ENCODE peak calls at places on chromosomes 16 and 17, in ten cellular contexts. N, C, Q, P, B, H, G, X, Z and L are unnamed samples.
A peak's percentile ranks its signal among the peaks of the same experiment; 100 is the strongest.

GRCh38 chr16:21628772-21629171 is 23.6 kb downstream of the IGSF6 start:
- DNase-seq in N (no peak), C (no peak), Q (peak; percentile 36), P (no peak), B (no peak), H (no peak), G (no peak), X (no peak), Z (no peak), L (no peak)

GRCh38 chr17:40224707-40225092 is 5.6 kb downstream of the WIPF2 start:
- DNase-seq in N (no peak), C (no peak), Q (no peak), P (peak; percentile 69), B (no peak), H (no peak), G (no peak), X (no peak), Z (no peak), L (no peak)

GRCh38 chr17:57597531-57598453 is 147.3 kb downstream of the CCDC182 start:
- DNase-seq in N (peak; percentile 90), C (no peak), Q (peak; percentile 72), P (peak; percentile 80), B (no peak), H (peak; percentile 52), G (no peak), X (peak; percentile 86), Z (peak; percentile 89), L (peak; percentile 40)

GRCh38 chr16:30747331-30747730 is 894 bp upstream of the PHKG2 start:
- DNase-seq in N (no peak), C (no peak), Q (peak; percentile 34), P (peak; percentile 45), B (no peak), H (no peak), G (no peak), X (no peak), Z (no peak), L (no peak)

GRCh38 chr17:51120357-51120738 is 320 bp downstream of the SPAG9 start:
- DNase-seq in N (no peak), C (no peak), Q (peak; percentile 32), P (no peak), B (no peak), H (no peak), G (no peak), X (peak; percentile 56), Z (peak; percentile 57), L (peak; percentile 66)

GRCh38 chr16:89139907-89140361 is 31.6 kb upstream of the CDH15 start:
- DNase-seq in N (no peak), C (no peak), Q (no peak), P (no peak), B (no peak), H (no peak), G (no peak), X (no peak), Z (no peak), L (no peak)

GRCh38 chr16:85062303-85062702 is 34.7 kb downstream of the KIAA0513 start:
- DNase-seq in N (peak; percentile 54), C (no peak), Q (no peak), P (no peak), B (no peak), H (no peak), G (no peak), X (no peak), Z (no peak), L (no peak)

GRCh38 chr16:87806608-87807546 is 41.1 kb upstream of the KLHDC4 start:
- DNase-seq in N (no peak), C (peak; percentile 93), Q (peak; percentile 73), P (peak; percentile 91), B (no peak), H (peak; percentile 81), G (peak; percentile 34), X (peak; percentile 78), Z (peak; percentile 71), L (peak; percentile 97)

GRCh38 chr17:69810326-69811035 is 264.5 kb upstream of the KCNJ16 start:
- DNase-seq in N (no peak), C (no peak), Q (peak; percentile 26), P (no peak), B (no peak), H (no peak), G (no peak), X (no peak), Z (no peak), L (no peak)

GRCh38 chr17:63431939-63432804 is 13.9 kb downstream of the CYB561 start:
- DNase-seq in N (no peak), C (no peak), Q (no peak), P (no peak), B (no peak), H (no peak), G (no peak), X (no peak), Z (peak; percentile 79), L (no peak)

GRCh38 chr17:30336369-30337171 is 2.7 kb upstream of the TMIGD1 start:
- DNase-seq in N (peak; percentile 88), C (peak; percentile 36), Q (peak; percentile 73), P (peak; percentile 28), B (peak; percentile 53), H (peak; percentile 63), G (peak; percentile 47), X (peak; percentile 66), Z (peak; percentile 58), L (peak; percentile 86)

GRCh38 chr17:49447603-49448325 is 33.1 kb upstream of the PHB1 start:
- DNase-seq in N (no peak), C (no peak), Q (no peak), P (peak; percentile 67), B (no peak), H (no peak), G (no peak), X (no peak), Z (no peak), L (no peak)

GRCh38 chr16:7628981-7629380 is 296.3 kb downstream of the RBFOX1 start:
- DNase-seq in N (no peak), C (no peak), Q (no peak), P (no peak), B (no peak), H (no peak), G (no peak), X (no peak), Z (peak; percentile 72), L (no peak)

GRCh38 chr16:23893976-23894375 is 58.2 kb downstream of the PRKCB start:
- DNase-seq in N (no peak), C (peak; percentile 40), Q (no peak), P (no peak), B (no peak), H (no peak), G (no peak), X (no peak), Z (no peak), L (no peak)

GRCh38 chr17:80858301-80859003 is 133.2 kb upstream of the CHMP6 start:
- DNase-seq in N (no peak), C (no peak), Q (no peak), P (no peak), B (no peak), H (no peak), G (no peak), X (no peak), Z (no peak), L (no peak)

GRCh38 chr17:63023049-63023448 is 57.0 kb downstream of the TANC2 start:
- DNase-seq in N (no peak), C (no peak), Q (no peak), P (no peak), B (no peak), H (no peak), G (no peak), X (no peak), Z (no peak), L (no peak)

GRCh38 chr17:21262259-21262993 is 9.2 kb upstream of the NATD1 start:
- DNase-seq in N (no peak), C (no peak), Q (no peak), P (no peak), B (no peak), H (no peak), G (no peak), X (no peak), Z (no peak), L (no peak)

GRCh38 chr17:74394977-74395376 is 27.7 kb downstream of the GPR142 start:
- DNase-seq in N (no peak), C (no peak), Q (no peak), P (no peak), B (no peak), H (peak; percentile 60), G (no peak), X (no peak), Z (peak; percentile 51), L (no peak)

GRCh38 chr16:66493490-66494401 is 56.2 kb downstream of the TK2 start:
- DNase-seq in N (no peak), C (no peak), Q (no peak), P (no peak), B (no peak), H (no peak), G (no peak), X (no peak), Z (no peak), L (no peak)

GRCh38 chr17:53792997-53793396 is 29.7 kb upstream of the KIF2B start:
- DNase-seq in N (no peak), C (no peak), Q (no peak), P (no peak), B (no peak), H (no peak), G (no peak), X (no peak), Z (no peak), L (no peak)

GRCh38 chr17:4427505-4427904 is 6.2 kb upstream of the SPNS3 start:
- DNase-seq in N (no peak), C (no peak), Q (no peak), P (no peak), B (no peak), H (no peak), G (no peak), X (no peak), Z (no peak), L (no peak)

GRCh38 chr17:68453991-68454665 is 3.2 kb downstream of the WIPI1 start:
- DNase-seq in N (no peak), C (no peak), Q (no peak), P (no peak), B (no peak), H (no peak), G (no peak), X (no peak), Z (no peak), L (no peak)

GRCh38 chr16:17364319-17365210 is 106.2 kb downstream of the XYLT1 start:
- DNase-seq in N (no peak), C (no peak), Q (peak; percentile 8), P (peak; percentile 63), B (no peak), H (peak; percentile 41), G (no peak), X (no peak), Z (no peak), L (no peak)

GRCh38 chr17:31672161-31672819 is 186.8 kb downstream of the COPRS start:
- DNase-seq in N (no peak), C (no peak), Q (no peak), P (no peak), B (no peak), H (no peak), G (no peak), X (no peak), Z (no peak), L (no peak)

GRCh38 chr17:7668482-7668881 is 17.8 kb downstream of the ATP1B2 start:
- DNase-seq in N (no peak), C (no peak), Q (no peak), P (no peak), B (no peak), H (no peak), G (no peak), X (no peak), Z (no peak), L (no peak)

GRCh38 chr17:47192549-47192948 is 3.5 kb upstream of the CDC27 start:
- DNase-seq in N (no peak), C (no peak), Q (peak; percentile 27), P (peak; percentile 32), B (no peak), H (no peak), G (no peak), X (no peak), Z (no peak), L (peak; percentile 55)

GRCh38 chr17:41680426-41681040 is 8.2 kb upstream of the EIF1 start:
- DNase-seq in N (no peak), C (no peak), Q (no peak), P (no peak), B (no peak), H (no peak), G (no peak), X (no peak), Z (no peak), L (no peak)